ENCODE peak calls at places on chromosome 19, in nine cellular contexts. T, D, Z, K, G, S, C, V and R are unnamed samples.

GRCh38 chr19:31616031-31616430 is 266.8 kb upstream of the TSHZ3 start:
- DNase-seq in G (no peak), T (no peak), C (no peak), K (no peak), D (no peak), V (no peak), Z (no peak), S (no peak), R (no peak)

GRCh38 chr19:51593969-51594773 is 23.1 kb downstream of the ZNF175 start:
- DNase-seq in D (peak), G (no peak), Z (peak), S (peak), T (peak), C (peak), V (peak), K (peak), R (peak)

GRCh38 chr19:27905074-27905473 is 1307.9 kb downstream of the UQCRFS1 start:
- DNase-seq in S (no peak), C (no peak), T (no peak), V (no peak), K (no peak), G (peak), Z (no peak), D (no peak), R (no peak)

GRCh38 chr19:12052057-12052570 is 647 bp downstream of the ZNF878 start:
- DNase-seq in D (no peak), C (no peak), Z (no peak), T (no peak), S (no peak), V (no peak), G (no peak), K (no peak), R (no peak)

GRCh38 chr19:17296278-17296677 is 6.9 kb downstream of the ABHD8 start:
- DNase-seq in T (no peak), C (no peak), D (no peak), K (no peak), Z (no peak), G (no peak), S (no peak), V (no peak), R (peak)

GRCh38 chr19:48321372-48321621 is 4.1 kb upstream of the EMP3 start:
- DNase-seq in T (peak), Z (peak), C (peak), V (peak), S (peak), K (peak), D (peak), G (no peak), R (peak)

GRCh38 chr19:48556163-48556562 is 4.2 kb downstream of the SULT2B1 start:
- DNase-seq in C (no peak), Z (no peak), T (no peak), S (no peak), K (no peak), D (no peak), V (peak), G (no peak), R (no peak)

GRCh38 chr19:10363789-10364281 is 16.5 kb downstream of the TYK2 start:
- DNase-seq in S (no peak), D (no peak), T (no peak), V (no peak), G (no peak), K (no peak), C (no peak), Z (no peak), R (no peak)

GRCh38 chr19:17289489-17289888 is 7.8 kb downstream of the ANKLE1 start:
- DNase-seq in D (no peak), C (no peak), T (peak), K (peak), S (no peak), G (no peak), Z (peak), V (peak), R (peak)

GRCh38 chr19:16452321-16452720 is 19.4 kb downstream of the EPS15L1 start:
- DNase-seq in S (no peak), V (no peak), K (no peak), T (no peak), Z (no peak), G (no peak), D (no peak), C (no peak), R (no peak)

GRCh38 chr19:36060430-36060829 is 5.7 kb downstream of the WDR62 start:
- DNase-seq in Z (no peak), K (no peak), G (no peak), C (no peak), V (peak), S (no peak), T (peak), D (no peak), R (peak)

GRCh38 chr19:51372649-51373504 is at the start of gene NKG7:
- DNase-seq in V (no peak), C (no peak), K (no peak), T (no peak), S (no peak), G (no peak), Z (peak), D (no peak), R (no peak)

GRCh38 chr19:6100284-6100915 is 9.9 kb downstream of the RFX2 start:
- DNase-seq in V (no peak), G (no peak), S (no peak), Z (peak), D (no peak), T (no peak), C (no peak), K (no peak), R (peak)
- TF ChIP-seq POLR2A in V (no peak), G (no peak), S (no peak), Z (no peak), D (no peak), T (no peak), C (no peak), K (no peak), R (peak)

GRCh38 chr19:2287585-2287984 is 5.6 kb upstream of the PEAK3 start:
- DNase-seq in S (no peak), V (no peak), C (no peak), Z (no peak), D (no peak), G (no peak), T (no peak), K (no peak), R (no peak)
- TF ChIP-seq POLR2A in S (no peak), V (no peak), C (no peak), Z (no peak), D (no peak), G (no peak), T (no peak), K (no peak), R (no peak)

GRCh38 chr19:43983912-43984686 is at the start of gene ZNF155:
- DNase-seq in S (peak), D (peak), V (peak), Z (peak), C (peak), T (peak), K (peak), G (no peak), R (peak)
- TF ChIP-seq POLR2A in S (no peak), D (no peak), V (no peak), Z (no peak), C (no peak), T (no peak), K (no peak), G (no peak), R (peak)

GRCh38 chr19:570315-570714 is 2.1 kb upstream of the BSG start:
- DNase-seq in G (no peak), T (no peak), K (no peak), Z (no peak), V (peak), C (no peak), S (no peak), D (no peak), R (no peak)

GRCh38 chr19:572891-573825 is 762 bp downstream of the BSG start:
- DNase-seq in V (peak), K (peak), C (no peak), G (no peak), S (peak), D (no peak), Z (no peak), T (peak), R (peak)

GRCh38 chr19:571127-571974 is 1.0 kb upstream of the BSG start:
- DNase-seq in T (no peak), D (no peak), K (no peak), V (peak), C (no peak), S (peak), G (no peak), Z (peak), R (peak)

GRCh38 chr19:574658-575526 is 2.5 kb downstream of the BSG start:
- DNase-seq in Z (peak), K (peak), T (no peak), S (no peak), D (no peak), V (no peak), C (no peak), G (no peak), R (peak)

GRCh38 chr19:572140-572890 is at the start of gene BSG:
- DNase-seq in K (peak), V (peak), D (peak), C (peak), G (no peak), Z (peak), T (peak), S (peak), R (peak)
- TF ChIP-seq POLR2A in K (peak), V (peak), D (peak), C (no peak), G (peak), Z (peak), T (peak), S (no peak), R (peak)

GRCh38 chr19:45139286-45140143 is 21.3 kb downstream of the NKPD1 start:
- DNase-seq in V (no peak), K (no peak), C (no peak), G (no peak), T (no peak), Z (no peak), S (no peak), D (no peak), R (no peak)

GRCh38 chr19:45135176-45135575 is 25.6 kb downstream of the NKPD1 start:
- DNase-seq in K (no peak), D (no peak), C (no peak), G (no peak), Z (no peak), V (no peak), T (no peak), S (no peak), R (no peak)

GRCh38 chr19:45138303-45138751 is 22.5 kb downstream of the NKPD1 start:
- DNase-seq in T (no peak), V (no peak), G (no peak), Z (no peak), S (no peak), C (no peak), D (no peak), K (no peak), R (peak)

GRCh38 chr19:45137179-45137761 is 23.5 kb downstream of the NKPD1 start:
- DNase-seq in K (no peak), S (no peak), C (no peak), V (peak), T (no peak), D (no peak), Z (peak), G (no peak), R (no peak)

GRCh38 chr19:45136507-45137178 is 24.1 kb downstream of the NKPD1 start:
- DNase-seq in V (no peak), K (no peak), D (no peak), T (no peak), G (no peak), C (no peak), Z (no peak), S (no peak), R (no peak)
- TF ChIP-seq POLR2A in V (no peak), K (no peak), D (no peak), T (no peak), G (no peak), C (no peak), Z (no peak), S (no peak), R (no peak)

GRCh38 chr19:6719540-6719861 is 949 bp downstream of the C3 start:
- DNase-seq in D (no peak), C (no peak), G (no peak), K (no peak), V (no peak), T (no peak), S (no peak), Z (no peak), R (no peak)
- TF ChIP-seq POLR2A in D (no peak), C (no peak), G (no peak), K (no peak), V (no peak), T (no peak), S (no peak), Z (no peak), R (no peak)

DNA sequence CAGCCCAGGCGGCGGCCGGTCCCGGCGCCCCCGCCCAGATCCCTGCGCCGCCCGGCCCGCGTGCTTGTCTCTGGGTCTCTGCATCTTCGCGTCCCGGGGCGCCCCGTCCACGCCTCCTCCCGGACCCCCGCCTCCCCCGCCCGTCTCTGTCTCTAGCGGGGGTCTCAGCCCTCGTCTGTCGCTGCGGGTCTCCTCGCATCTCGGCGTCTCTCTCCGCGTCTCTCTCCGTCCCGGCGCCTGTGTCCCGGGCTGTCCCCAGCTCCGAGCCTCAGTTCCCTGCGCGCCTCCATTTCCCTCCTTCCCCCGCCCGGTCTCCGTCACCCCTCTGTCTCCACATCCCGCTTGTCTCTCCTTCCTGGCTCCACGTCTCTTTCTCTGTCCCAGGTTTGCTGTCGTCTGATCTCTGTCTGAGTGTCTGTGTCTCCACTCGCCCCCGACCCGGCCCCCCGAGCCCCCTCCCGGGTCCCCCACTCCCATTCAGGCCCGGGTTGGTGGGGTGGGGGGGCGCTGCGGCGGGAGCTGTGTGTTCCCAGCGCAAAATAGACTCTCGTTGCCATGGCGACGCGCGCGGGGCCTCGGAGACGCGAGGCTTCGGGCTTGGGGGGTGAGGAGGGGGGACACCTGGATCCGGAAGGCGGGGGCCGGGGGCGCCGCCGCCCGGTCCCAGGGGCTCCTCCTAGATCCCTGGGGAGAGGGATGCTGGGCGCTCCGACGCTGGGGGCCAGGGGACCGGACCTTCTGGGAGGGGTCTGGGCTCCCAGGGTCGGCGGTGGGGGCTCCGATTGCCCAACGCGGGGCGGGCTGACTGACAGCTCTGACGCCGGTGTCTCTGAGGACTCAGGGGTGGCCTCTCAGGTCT is 8.7 kb upstream of the SHISA7 start:
- DNase-seq in D (no peak), K (no peak), T (no peak), S (no peak), C (no peak), Z (no peak), V (no peak), G (no peak), R (no peak)
- TF ChIP-seq POLR2A in D (no peak), K (no peak), T (no peak), S (no peak), C (no peak), Z (no peak), V (no peak), G (no peak), R (no peak)